ENCODE peak calls at places on chromosome 7, in ten cellular contexts. R is fibroblast of pulmonary artery; M is NCI-H2081; G is GM10248; C is T-helper 9 cell; L is activated T-cell treated with anti-CD3 and anti-CD28 coated beads for 1 hour; K is CD4-positive, alpha-beta T cell; X is OCI-LY7; N is NCI-H1105 treated with DMSO at 0.1 percent for 48 hours; A is NCI-H510A. O is an unnamed sample.

GRCh38 chr7:124764847-124765400 is 668 bp downstream of the GPR37 start:
- DNase-seq in C (no peak), L (no peak), R (no peak), K (no peak), G (peak; percentile 51), M (peak; percentile 17), X (no peak), A (no peak), N (peak; percentile 54), O (no peak)

GRCh38 chr7:137879357-137880158 is 32.8 kb upstream of the DGKI start:
- DNase-seq in A (no peak), G (peak; percentile 50), C (no peak), X (no peak), N (no peak), K (no peak), M (no peak), R (peak; percentile 33), L (no peak), O (no peak)

GRCh38 chr7:1322240-1323110 is 89.8 kb downstream of the UNCX start:
- DNase-seq in C (no peak), G (no peak), A (no peak), R (no peak), K (no peak), L (no peak), M (no peak), N (no peak), X (no peak), O (no peak)

GRCh38 chr7:45171946-45172345 is 14.4 kb downstream of the RAMP3 start:
- DNase-seq in K (no peak), M (no peak), R (no peak), C (no peak), X (no peak), N (no peak), A (no peak), G (no peak), L (no peak), O (peak; percentile 17)

GRCh38 chr7:91771394-91771793 is 109.1 kb downstream of the MTERF1 start:
- DNase-seq in N (no peak), C (no peak), K (no peak), M (no peak), G (no peak), L (no peak), X (no peak), R (no peak), A (no peak), O (no peak)

GRCh38 chr7:41570766-41571165 is 132.1 kb downstream of the INHBA start:
- DNase-seq in L (no peak), R (no peak), M (no peak), N (no peak), G (no peak), X (no peak), C (no peak), K (no peak), A (no peak), O (no peak)

GRCh38 chr7:134514663-134515062 is 12.7 kb upstream of the AKR1B10 start:
- DNase-seq in N (peak; percentile 57), G (peak; percentile 64), M (peak; percentile 77), K (no peak), R (peak; percentile 90), X (peak; percentile 77), L (no peak), C (no peak), A (no peak), O (no peak)

GRCh38 chr7:73703985-73704639 is 15.4 kb downstream of the STX1A start:
- DNase-seq in R (peak; percentile 31), K (peak; percentile 45), G (peak; percentile 71), A (no peak), L (no peak), X (peak; percentile 19), C (no peak), N (no peak), M (no peak), O (no peak)

GRCh38 chr7:40597517-40597916 is 462.7 kb downstream of the SUGCT start:
- DNase-seq in A (no peak), C (no peak), K (no peak), G (no peak), N (no peak), L (no peak), M (no peak), R (no peak), X (no peak), O (no peak)

GRCh38 chr7:155576900-155577508 is 30.6 kb upstream of the CNPY1 start:
- DNase-seq in C (no peak), A (no peak), N (no peak), K (no peak), L (no peak), G (no peak), R (no peak), M (no peak), X (no peak), O (no peak)

GRCh38 chr7:33111614-33112013 is 2.4 kb upstream of the RP9 start:
- DNase-seq in N (no peak), X (no peak), L (no peak), K (no peak), A (no peak), M (no peak), R (no peak), C (no peak), G (no peak), O (no peak)

GRCh38 chr7:39609462-39610149 is 13.8 kb upstream of the RALA start:
- DNase-seq in K (no peak), R (no peak), L (no peak), A (no peak), M (no peak), G (peak; percentile 50), N (no peak), X (no peak), C (no peak), O (no peak)

GRCh38 chr7:151292850-151293249 is 44.4 kb upstream of the SMARCD3 start:
- DNase-seq in C (no peak), X (no peak), R (no peak), A (no peak), G (no peak), N (no peak), M (no peak), K (no peak), L (no peak), O (no peak)

GRCh38 chr7:47625861-47626444 is 44.0 kb upstream of the TNS3 start:
- DNase-seq in R (no peak), G (no peak), X (no peak), A (no peak), C (no peak), N (no peak), M (peak; percentile 53), L (no peak), K (no peak), O (no peak)

GRCh38 chr7:134448359-134449229 is 10.3 kb downstream of the AKR1B1 start:
- DNase-seq in A (no peak), G (no peak), C (no peak), L (no peak), M (no peak), N (no peak), K (no peak), R (peak; percentile 93), X (no peak), O (no peak)

GRCh38 chr7:149422914-149423285 is 38.0 kb downstream of the ZNF777 start:
- DNase-seq in N (no peak), G (peak; percentile 49), M (no peak), A (no peak), R (no peak), C (peak; percentile 23), K (no peak), X (no peak), L (peak; percentile 19), O (no peak)

GRCh38 chr7:11021468-11021867 is 47.8 kb downstream of the PHF14 start:
- DNase-seq in R (no peak), A (no peak), G (no peak), X (no peak), M (no peak), N (no peak), K (no peak), L (no peak), C (no peak), O (no peak)

GRCh38 chr7:89012016-89012415 is 216.5 kb upstream of the TEX47 start:
- DNase-seq in K (no peak), M (no peak), C (no peak), R (no peak), X (no peak), L (no peak), A (no peak), G (no peak), N (no peak), O (no peak)

GRCh38 chr7:5661941-5662340 is 119.5 kb downstream of the RNF216 start:
- DNase-seq in M (no peak), K (no peak), A (no peak), G (peak; percentile 51), R (no peak), C (no peak), N (no peak), X (peak; percentile 75), L (no peak), O (no peak)

GRCh38 chr7:22565315-22565811 is 65.4 kb upstream of the STEAP1B start:
- DNase-seq in C (no peak), G (peak; percentile 35), L (no peak), X (peak; percentile 13), K (no peak), A (no peak), M (no peak), N (no peak), R (peak; percentile 56), O (no peak)

GRCh38 chr7:70700055-70700934 is 431.6 kb upstream of the GALNT17 start:
- DNase-seq in N (peak; percentile 90), A (no peak), X (peak; percentile 65), L (no peak), C (no peak), R (no peak), G (no peak), M (peak; percentile 68), K (no peak), O (no peak)

GRCh38 chr7:133573554-133574265 is 320.8 kb downstream of the EXOC4 start:
- DNase-seq in X (no peak), K (no peak), C (no peak), N (no peak), R (no peak), L (no peak), G (no peak), A (no peak), M (no peak), O (no peak)

GRCh38 chr7:130560972-130561371 is 69.1 kb downstream of the MEST start:
- DNase-seq in R (peak; percentile 68), M (peak; percentile 87), A (no peak), C (no peak), X (peak; percentile 66), K (no peak), G (peak; percentile 60), N (peak; percentile 48), L (no peak), O (no peak)

GRCh38 chr7:50860598-50860997 is 77.9 kb upstream of the GRB10 start:
- DNase-seq in A (no peak), M (no peak), G (no peak), X (no peak), L (no peak), R (no peak), N (no peak), C (no peak), K (no peak), O (no peak)

GRCh38 chr7:157575181-157575580 is 238.4 kb downstream of the DNAJB6 start:
- DNase-seq in R (no peak), L (no peak), X (no peak), N (no peak), A (no peak), M (no peak), K (no peak), G (no peak), C (no peak), O (no peak)

GRCh38 chr7:145784809-145785780 is 331.5 kb upstream of the CNTNAP2 start:
- DNase-seq in K (no peak), R (no peak), A (no peak), G (no peak), N (no peak), C (no peak), L (no peak), X (no peak), M (no peak), O (no peak)

GRCh38 chr7:119974972-119975371 is 298.0 kb upstream of the KCND2 start:
- DNase-seq in C (no peak), A (no peak), N (no peak), L (no peak), R (peak; percentile 11), G (no peak), M (no peak), K (no peak), X (no peak), O (no peak)

GRCh38 chr7:31307941-31308340 is 32.6 kb downstream of the NEUROD6 start:
- DNase-seq in R (no peak), M (no peak), A (no peak), G (no peak), C (no peak), N (no peak), L (no peak), K (no peak), X (no peak), O (no peak)

O was measured in CD8-positive, alpha-beta memory T cell.